ENCODE peak calls at places on chromosomes 3 and 15, in six cellular contexts. K is colonic mucosa, M is lower lobe of right lung, A is prostate gland, Z is uterus, N is pancreas. D is an unnamed sample.

GRCh38 chr3:115401298-115401697 is 222.0 kb upstream of the GAP43 start:
- DNase-seq in K (no peak), M (no peak), A (no peak), Z (no peak), N (no peak), D (peak)

GRCh38 chr3:154598166-154598565 is 168.2 kb upstream of the GPR149 start:
- DNase-seq in K (no peak), M (no peak), A (no peak), Z (no peak), N (no peak), D (no peak)

GRCh38 chr15:60949034-60949977 is 279.8 kb downstream of the RORA start:
- DNase-seq in K (no peak), M (no peak), A (no peak), Z (no peak), N (no peak), D (no peak)

GRCh38 chr3:54918516-54918915 is 9.3 kb downstream of the LRTM1 start:
- DNase-seq in K (no peak), M (no peak), A (no peak), Z (no peak), N (no peak), D (no peak)

GRCh38 chr3:58651268-58651667 is 15.3 kb downstream of the FAM3D start:
- DNase-seq in K (no peak), M (no peak), A (no peak), Z (no peak), N (no peak), D (no peak)

GRCh38 chr15:41877631-41878354 is 16.1 kb downstream of the SPTBN5 start:
- DNase-seq in K (no peak), M (no peak), A (no peak), Z (no peak), N (no peak), D (no peak)

GRCh38 chr3:146896711-146897110 is 291.6 kb upstream of the PLSCR5 start:
- DNase-seq in K (no peak), M (no peak), A (no peak), Z (no peak), N (no peak), D (no peak)

GRCh38 chr3:13016083-13016725 is 57.0 kb downstream of the IQSEC1 start:
- DNase-seq in K (peak), M (peak), A (no peak), Z (no peak), N (no peak), D (no peak)

GRCh38 chr3:141176775-141177174 is 54.9 kb upstream of the PXYLP1 start:
- DNase-seq in K (no peak), M (no peak), A (no peak), Z (no peak), N (no peak), D (no peak)

GRCh38 chr15:68056097-68056865 is 2.2 kb downstream of the PIAS1 start:
- DNase-seq in K (no peak), M (no peak), A (no peak), Z (no peak), N (no peak), D (no peak)

GRCh38 chr3:116179091-116179490 is 266.2 kb downstream of the LSAMP start:
- DNase-seq in K (no peak), M (no peak), A (no peak), Z (no peak), N (no peak), D (peak)

GRCh38 chr3:158802399-158803023 is 657 bp downstream of the MFSD1 start:
- DNase-seq in K (no peak), M (peak), A (peak), Z (no peak), N (no peak), D (no peak)

GRCh38 chr3:49779378-49780079 is 6.8 kb downstream of the IP6K1 start:
- DNase-seq in K (no peak), M (no peak), A (no peak), Z (no peak), N (no peak), D (no peak)

GRCh38 chr3:104133630-104134029 is 1233.1 kb upstream of the ALCAM start:
- DNase-seq in K (no peak), M (no peak), A (no peak), Z (no peak), N (no peak), D (no peak)

GRCh38 chr3:100047455-100048141 is 66.7 kb downstream of the FILIP1L start:
- DNase-seq in K (peak), M (no peak), A (no peak), Z (peak), N (no peak), D (peak)

GRCh38 chr3:29186131-29186599 is 94.7 kb upstream of the RBMS3 start:
- DNase-seq in K (no peak), M (no peak), A (no peak), Z (no peak), N (no peak), D (peak)

GRCh38 chr3:181292984-181293383 is 303.4 kb upstream of the DNAJC19 start:
- DNase-seq in K (no peak), M (no peak), A (no peak), Z (no peak), N (no peak), D (no peak)

GRCh38 chr3:135491478-135491877 is 474.1 kb upstream of the PPP2R3A start:
- DNase-seq in K (no peak), M (no peak), A (no peak), Z (no peak), N (no peak), D (no peak)

GRCh38 chr3:29922990-29923746 is 642.3 kb downstream of the RBMS3 start:
- DNase-seq in K (no peak), M (no peak), A (no peak), Z (no peak), N (no peak), D (peak)

GRCh38 chr15:38176155-38176554 is 76.5 kb upstream of the SPRED1 start:
- DNase-seq in K (no peak), M (no peak), A (no peak), Z (no peak), N (no peak), D (peak)

GRCh38 chr3:194607592-194608386 is 25.4 kb downstream of the TMEM44 start:
- DNase-seq in K (no peak), M (no peak), A (no peak), Z (no peak), N (no peak), D (no peak)

GRCh38 chr15:58528197-58528870 is 96.5 kb downstream of the LIPC start:
- DNase-seq in K (peak), M (no peak), A (peak), Z (no peak), N (peak), D (no peak)

GRCh38 chr15:85312925-85313324 is 67.5 kb upstream of the AKAP13 start:
- DNase-seq in K (no peak), M (no peak), A (no peak), Z (no peak), N (no peak), D (no peak)

GRCh38 chr15:77387355-77388105 is 32.4 kb downstream of the PEAK1 start:
- DNase-seq in K (no peak), M (no peak), A (no peak), Z (no peak), N (no peak), D (no peak)

GRCh38 chr3:45746182-45746973 is 50.0 kb downstream of the SLC6A20 start:
- DNase-seq in K (no peak), M (no peak), A (no peak), Z (no peak), N (no peak), D (no peak)

GRCh38 chr15:84921121-84921520 is 36.7 kb downstream of the SLC28A1 start:
- DNase-seq in K (no peak), M (no peak), A (no peak), Z (no peak), N (no peak), D (no peak)

GRCh38 chr3:123150449-123150954 is 51.2 kb upstream of the SEC22A start:
- DNase-seq in K (peak), M (no peak), A (no peak), Z (no peak), N (peak), D (no peak)

GRCh38 chr3:37338500-37338899 is 164.1 kb upstream of the LRRFIP2 start:
- DNase-seq in K (no peak), M (no peak), A (no peak), Z (no peak), N (no peak), D (no peak)

GRCh38 chr15:58413253-58413652 is 18.5 kb upstream of the LIPC start:
- DNase-seq in K (no peak), M (no peak), A (no peak), Z (no peak), N (no peak), D (no peak)

GRCh38 chr3:37999836-38000235 is 9.2 kb downstream of the VILL start:
- DNase-seq in K (no peak), M (no peak), A (no peak), Z (no peak), N (no peak), D (no peak)

GRCh38 chr3:27345493-27345892 is 23.7 kb downstream of the NEK10 start:
- DNase-seq in K (peak), M (no peak), A (peak), Z (no peak), N (no peak), D (no peak)

GRCh38 chr3:195093731-195094130 is 177.2 kb downstream of the XXYLT1 start:
- DNase-seq in K (no peak), M (peak), A (no peak), Z (no peak), N (no peak), D (no peak)

GRCh38 chr15:52349062-52349700 is 53.6 kb upstream of the MYO5C start:
- DNase-seq in K (no peak), M (no peak), A (no peak), Z (no peak), N (no peak), D (no peak)

GRCh38 chr15:59376735-59377134 is 4.1 kb upstream of the MYO1E start:
- DNase-seq in K (no peak), M (no peak), A (no peak), Z (no peak), N (no peak), D (no peak)

DNA sequence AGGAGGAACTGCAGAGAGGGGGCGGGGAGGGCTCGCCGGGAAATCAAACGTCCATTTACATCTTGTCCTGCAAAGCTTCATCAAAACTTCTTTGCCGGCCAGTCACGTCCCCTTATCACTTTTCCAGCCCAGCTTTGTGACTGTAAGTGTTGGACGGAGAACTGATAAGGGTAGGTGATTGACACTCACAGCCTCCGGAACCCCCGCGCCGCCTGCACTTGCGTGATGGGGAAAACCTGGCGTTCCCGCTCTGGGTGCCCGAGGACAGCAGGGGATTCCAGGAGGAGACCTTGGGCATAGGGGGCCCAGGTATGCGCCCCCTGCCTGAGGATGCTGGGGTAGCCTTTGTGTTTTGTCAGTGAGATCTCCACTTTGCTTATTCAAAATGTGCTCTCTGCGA is 72.8 kb upstream of the ANKRD34C start:
- DNase-seq in K (no peak), M (no peak), A (no peak), Z (no peak), N (no peak), D (no peak)
- TF ChIP-seq CTCF in K (no peak), M (no peak), A (no peak), Z (no peak), N (no peak), D (peak)

GRCh38 chr3:126180477-126181397 is at the start of gene ALDH1L1:
- DNase-seq in K (peak), M (peak), A (peak), Z (peak), N (peak), D (no peak)
- H3K4me3 ChIP-seq in K (peak), M (peak), A (peak), Z (peak), N (peak), D (peak)

GRCh38 chr15:69852482-69853275 is 245.0 kb downstream of the TLE3 start:
- DNase-seq in K (no peak), M (no peak), A (no peak), Z (no peak), N (no peak), D (no peak)
- H3K27ac ChIP-seq in K (no peak), M (no peak), A (no peak), Z (no peak), N (no peak), D (peak)

DNA sequence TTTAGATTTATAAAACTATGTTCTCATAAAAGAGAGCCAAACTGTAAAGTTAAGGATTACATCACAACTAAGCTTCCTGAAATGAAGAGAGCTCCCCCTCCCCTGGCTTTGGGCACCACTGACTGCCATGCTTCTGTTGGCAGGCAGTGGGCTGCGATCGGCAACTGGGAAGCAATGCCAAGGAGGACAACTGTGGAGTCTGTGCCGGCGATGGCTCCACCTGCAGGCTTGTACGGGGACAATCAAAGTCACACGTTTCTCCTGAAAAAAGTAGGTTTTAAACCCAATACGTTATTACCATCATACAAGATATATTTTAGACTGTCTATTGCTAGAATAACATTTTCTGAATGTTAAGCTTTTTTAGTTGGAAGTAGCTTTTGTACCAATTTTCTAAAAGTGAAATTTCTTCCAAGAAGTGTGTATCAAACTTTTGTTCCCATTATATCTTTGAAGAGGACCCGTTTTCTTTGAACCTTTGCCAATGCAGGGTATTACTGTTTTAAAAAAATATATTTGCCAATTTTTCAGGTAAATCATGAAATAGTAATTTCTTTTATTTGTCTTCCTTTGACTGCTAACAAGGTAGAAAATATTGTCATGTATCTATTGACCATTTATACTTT is 184.1 kb downstream of the ADAMTSL3 start:
- DNase-seq in K (no peak), M (peak), A (no peak), Z (no peak), N (peak), D (no peak)
- TF ChIP-seq CTCF in K (no peak), M (peak), A (no peak), Z (no peak), N (peak), D (peak)

D was measured in AG04450.